ENCODE peak calls at places on chromosomes 12 and 14, in four cellular contexts. S is tibial artery, R is fibroblast of lung, D is cardiac muscle cell. K is an unnamed sample. For H3K9me3, the result is how much of the 10 kb centered on the place peaks cover.

GRCh38 chr12:77060136-77060882 is 5.1 kb downstream of the E2F7 start:
- DNase-seq in D (no peak), R (no peak), S (no peak), K (no peak)

GRCh38 chr12:16756833-16757552 is 151.0 kb upstream of the LMO3 start:
- DNase-seq in S (no peak), D (peak), R (no peak), K (no peak)

GRCh38 chr12:15757553-15758255 is 31.5 kb downstream of the EPS8 start:
- DNase-seq in R (peak), D (no peak), S (no peak), K (no peak)

GRCh38 chr14:102492523-102492910 is 17.1 kb downstream of the ANKRD9 start:
- DNase-seq in D (no peak), S (peak), R (no peak), K (peak)

GRCh38 chr12:78146365-78146772 is 315.7 kb downstream of the NAV3 start:
- DNase-seq in R (peak), D (peak), S (no peak), K (no peak)

GRCh38 chr12:2044165-2044564 is 8.6 kb upstream of the CACNA1C start:
- DNase-seq in D (no peak), R (no peak), S (no peak), K (no peak)

GRCh38 chr14:53380508-53381225 is 227.5 kb upstream of the DDHD1 start:
- DNase-seq in R (no peak), S (no peak), D (no peak), K (no peak)

GRCh38 chr12:65500121-65500846 is 221.8 kb downstream of the MSRB3 start:
- DNase-seq in S (no peak), D (no peak), R (peak), K (no peak)

GRCh38 chr12:45234134-45234865 is 18.4 kb downstream of the ANO6 start:
- DNase-seq in R (peak), D (peak), S (no peak), K (no peak)

DNA sequence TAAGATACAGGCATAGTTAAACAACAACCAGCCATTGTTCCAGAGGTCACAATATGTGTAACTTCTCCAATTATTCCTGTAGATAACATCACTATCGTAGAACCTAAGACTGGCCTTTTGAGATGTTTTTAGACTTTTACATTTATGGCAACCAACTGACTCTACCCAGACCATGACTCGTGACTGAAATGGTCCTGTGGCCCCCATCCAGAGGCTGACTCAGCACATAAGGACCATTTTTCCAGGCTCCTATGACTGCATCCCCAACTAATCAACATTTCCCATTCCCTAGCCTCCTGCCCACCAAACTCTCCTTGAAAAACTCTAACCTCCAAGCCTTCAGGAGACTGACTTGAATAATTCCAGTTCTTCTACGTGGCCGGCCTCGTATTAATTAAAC is 52.6 kb upstream of the NID2 start:
- DNase-seq in S (no peak), D (no peak), R (peak), K (no peak)
- H3K27ac ChIP-seq in S (no peak), D (no peak), R (no peak), K (no peak)

DNA sequence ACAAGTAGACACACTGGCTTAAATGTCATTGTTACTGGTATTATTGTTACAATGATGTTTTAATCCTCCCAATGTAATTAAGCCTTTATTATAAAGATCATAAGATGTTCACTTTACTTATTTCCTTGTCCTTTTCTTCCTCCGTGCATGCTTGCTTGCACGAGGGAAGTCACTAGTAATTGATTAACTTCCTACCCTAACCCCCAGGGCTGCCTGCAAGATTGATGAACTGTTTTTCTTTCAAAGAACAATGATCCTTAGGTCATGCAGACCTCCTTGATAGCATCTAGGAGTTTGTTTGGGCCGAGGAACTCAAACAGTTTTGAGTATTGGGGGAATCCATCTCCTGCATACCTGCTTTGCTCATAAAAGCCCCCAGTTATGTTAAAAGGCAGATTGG is 43.0 kb downstream of the GLRX5 start:
- DNase-seq in S (no peak), D (no peak), R (no peak), K (no peak)
- H3K9me3 ChIP-seq in S (under half), D (under half), R (under half), K (under half)

DNA sequence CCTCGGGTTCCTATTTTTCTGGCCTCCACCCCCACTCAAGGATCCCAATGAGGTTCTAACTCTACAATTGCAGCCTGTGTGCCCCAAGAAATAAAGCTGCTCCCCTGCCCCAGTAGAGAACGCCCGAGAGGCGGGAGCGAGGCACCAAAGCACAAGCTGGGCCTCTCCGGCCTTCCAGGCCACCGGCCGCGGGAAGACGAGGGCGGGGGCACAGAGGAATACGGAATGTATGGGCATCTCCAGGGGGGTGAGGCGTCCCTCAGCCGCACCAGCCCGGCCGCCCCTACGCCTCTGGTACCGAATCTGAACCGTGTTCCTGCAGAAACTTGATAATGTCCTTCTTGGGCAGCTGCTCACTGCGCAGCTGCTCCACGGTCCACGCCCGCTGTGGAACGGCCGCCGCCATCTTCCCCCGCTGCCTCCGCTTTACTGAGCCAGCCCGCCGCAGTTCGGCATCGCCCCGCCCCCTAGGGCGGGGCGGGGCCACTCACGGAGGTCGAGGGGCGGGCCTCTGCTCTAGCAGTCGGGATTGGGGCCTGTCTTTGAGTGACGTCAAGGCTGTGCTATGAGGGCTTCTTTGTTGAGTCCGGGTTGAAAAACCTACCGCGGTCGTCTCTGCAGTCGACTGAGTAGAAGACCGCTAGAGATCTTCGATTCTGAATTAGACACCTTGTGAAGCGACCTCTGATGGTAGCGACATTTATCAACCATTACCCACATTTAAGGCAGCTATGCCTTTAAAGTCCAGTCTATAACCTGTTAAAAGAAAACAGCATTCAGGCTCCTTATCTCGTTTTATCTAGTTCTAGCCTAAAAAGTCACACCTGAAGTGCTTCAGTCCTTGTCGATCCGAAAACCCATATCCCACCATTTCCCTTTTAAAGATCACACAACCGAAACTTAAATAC is at the start of gene FKBP3:
- DNase-seq in R (peak), S (peak), D (peak), K (peak)
- TF ChIP-seq CTCF in R (no peak), S (no peak), D (peak), K (no peak)

GRCh38 chr12:68403296-68403695 is 71.1 kb upstream of the MDM1 start:
- DNase-seq in R (no peak), D (no peak), S (no peak), K (no peak)
- H3K27ac ChIP-seq in R (no peak), D (no peak), S (no peak), K (no peak)

GRCh38 chr14:79584679-79585078 is 626.6 kb downstream of the DIO2 start:
- DNase-seq in S (no peak), D (peak), R (peak), K (no peak)

GRCh38 chr14:79586401-79586800 is 624.9 kb downstream of the DIO2 start:
- DNase-seq in D (no peak), S (no peak), R (no peak), K (peak)

GRCh38 chr14:79587875-79588274 is 623.4 kb downstream of the DIO2 start:
- DNase-seq in R (no peak), S (no peak), D (no peak), K (no peak)

GRCh38 chr14:79585845-79586244 is 625.5 kb downstream of the DIO2 start:
- DNase-seq in R (peak), S (no peak), D (no peak), K (no peak)

DNA sequence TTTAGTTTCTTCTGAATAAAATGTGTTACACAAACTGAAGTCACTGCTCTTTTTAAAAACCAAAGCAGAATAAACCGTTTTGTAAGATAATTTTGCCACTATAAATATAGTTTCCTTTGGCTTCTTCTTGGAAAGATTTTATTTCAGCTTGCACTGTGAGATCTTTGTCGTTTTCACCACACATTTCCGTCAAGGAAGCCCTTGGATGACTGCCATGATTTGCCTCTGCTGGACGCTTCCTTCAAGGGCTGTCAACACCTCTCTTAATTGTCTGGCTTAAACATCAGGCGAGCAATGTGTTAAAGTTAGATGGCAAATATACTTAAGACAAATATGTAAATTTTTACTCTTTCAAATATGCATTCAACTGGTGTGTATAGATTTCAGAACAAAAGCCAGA is 624.1 kb downstream of the DIO2 start:
- DNase-seq in D (no peak), R (peak), S (no peak), K (no peak)
- H3K9me3 ChIP-seq in D (under half), R (under half), S (under half), K (under half)

GRCh38 chr12:120181991-120182631 is 12.4 kb downstream of the GCN1 start:
- DNase-seq in D (no peak), R (peak), S (no peak), K (no peak)
- TF ChIP-seq CTCF in D (no peak), R (no peak), S (no peak), K (no peak)

GRCh38 chr12:57839996-57840395 is 6.5 kb downstream of the CTDSP2 start:
- DNase-seq in D (no peak), S (no peak), R (no peak), K (no peak)
- H3K27ac ChIP-seq in D (peak), S (peak), R (no peak), K (peak)

GRCh38 chr12:129716825-129717224 is 187.0 kb downstream of the TMEM132D start:
- DNase-seq in S (no peak), R (no peak), D (no peak), K (no peak)

GRCh38 chr12:129723260-129723659 is 180.6 kb downstream of the TMEM132D start:
- DNase-seq in R (no peak), D (no peak), S (no peak), K (no peak)

GRCh38 chr12:129720618-129721017 is 183.2 kb downstream of the TMEM132D start:
- DNase-seq in S (no peak), R (no peak), D (no peak), K (no peak)

GRCh38 chr12:129719426-129719825 is 184.4 kb downstream of the TMEM132D start:
- DNase-seq in R (no peak), D (no peak), S (no peak), K (no peak)

DNA sequence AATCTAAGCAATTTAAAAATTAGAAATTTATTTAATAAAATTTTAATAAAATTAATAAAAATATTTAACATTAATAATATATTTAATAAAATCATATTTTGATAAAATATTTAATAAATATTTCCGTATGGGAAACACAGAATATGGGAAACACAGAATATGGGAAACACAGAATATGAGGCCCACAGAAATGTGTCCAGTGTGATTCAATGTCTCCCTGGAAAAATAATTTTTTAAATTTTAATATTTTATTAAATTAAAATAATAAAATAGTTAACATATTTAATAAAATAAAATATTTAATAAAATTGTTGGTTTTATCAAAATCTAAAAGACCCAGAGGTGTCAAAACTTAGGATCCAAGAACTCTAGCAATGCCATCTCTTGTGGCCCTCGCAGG is 186.4 kb downstream of the TMEM132D start:
- DNase-seq in D (no peak), S (no peak), R (no peak), K (no peak)
- H3K9me3 ChIP-seq in D (under half), S (under half), R (under half), K (under half)

GRCh38 chr12:122917508-122918227 is 21.7 kb upstream of the VPS37B start:
- DNase-seq in R (peak), S (peak), D (peak), K (peak)

GRCh38 chr12:122918827-122919226 is 22.9 kb upstream of the VPS37B start:
- DNase-seq in D (no peak), R (no peak), S (no peak), K (no peak)

GRCh38 chr12:122920687-122921086 is 24.8 kb upstream of the VPS37B start:
- DNase-seq in S (no peak), R (no peak), D (no peak), K (no peak)

DNA sequence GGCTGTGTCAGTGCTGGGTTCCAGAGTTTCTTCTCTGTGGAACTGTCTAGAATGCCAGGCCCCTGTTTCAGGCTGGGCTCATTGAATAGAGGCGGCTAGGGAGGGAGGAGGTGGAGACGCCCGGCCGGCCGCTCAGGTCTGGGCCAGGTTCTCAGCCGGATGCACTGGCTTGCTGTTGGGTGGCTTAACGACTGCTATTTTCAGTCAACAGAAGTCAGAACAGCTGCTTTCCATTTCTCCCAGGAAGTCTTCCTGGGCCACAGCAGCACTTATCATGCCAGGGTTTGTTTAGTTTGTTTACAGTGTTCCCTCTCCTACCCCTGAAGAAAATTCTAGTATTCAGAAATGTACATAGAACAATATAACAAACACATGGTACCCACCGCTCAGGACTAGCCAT is 26.0 kb upstream of the VPS37B start:
- DNase-seq in R (peak), S (no peak), D (no peak), K (no peak)
- TF ChIP-seq CTCF in R (no peak), S (no peak), D (no peak), K (no peak)

K was measured in upper lobe of right lung.